ENCODE peak calls at places on chromosomes 5 and 9, in five cellular contexts. One of them, this sample, is unnamed.

GRCh38 chr5:139638090-139638735 is 9.9 kb upstream of the CXXC5 start:
- DNase-seq in cardiac fibroblast: peak
- DNase-seq in GM10248: peak
- DNase-seq in HepG2: no peak
- DNase-seq in fibroblast of villous mesenchyme: peak
- DNase-seq in this sample: peak

GRCh38 chr5:96743065-96743768 is 64.5 kb downstream of the ERAP1 start:
- DNase-seq in cardiac fibroblast: peak
- DNase-seq in GM10248: no peak
- DNase-seq in fibroblast of villous mesenchyme: peak
- DNase-seq in HepG2: no peak
- DNase-seq in this sample: no peak

GRCh38 chr5:42929871-42930270 is 110.2 kb downstream of the ANXA2R start:
- DNase-seq in cardiac fibroblast: peak
- DNase-seq in HepG2: no peak
- DNase-seq in GM10248: no peak
- DNase-seq in fibroblast of villous mesenchyme: peak
- DNase-seq in this sample: no peak

GRCh38 chr9:91623004-91623403 is 199.4 kb upstream of the NFIL3 start:
- DNase-seq in GM10248: no peak
- DNase-seq in HepG2: no peak
- DNase-seq in cardiac fibroblast: no peak
- DNase-seq in fibroblast of villous mesenchyme: no peak
- DNase-seq in this sample: no peak

GRCh38 chr5:74673011-74673790 is 11.8 kb upstream of the HEXB start:
- DNase-seq in HepG2: peak
- DNase-seq in GM10248: no peak
- DNase-seq in fibroblast of villous mesenchyme: peak
- DNase-seq in cardiac fibroblast: peak
- DNase-seq in this sample: no peak

GRCh38 chr5:17359451-17359965 is 138.5 kb upstream of the TAF11L2 start:
- DNase-seq in GM10248: no peak
- DNase-seq in HepG2: no peak
- DNase-seq in fibroblast of villous mesenchyme: peak
- DNase-seq in cardiac fibroblast: peak
- DNase-seq in this sample: no peak

GRCh38 chr9:122056484-122056883 is 36.6 kb downstream of the TTLL11 start:
- DNase-seq in HepG2: peak
- DNase-seq in fibroblast of villous mesenchyme: peak
- DNase-seq in GM10248: no peak
- DNase-seq in cardiac fibroblast: no peak
- DNase-seq in this sample: no peak

GRCh38 chr5:61264273-61264661 is 67.8 kb upstream of the ZSWIM6 start:
- DNase-seq in cardiac fibroblast: no peak
- DNase-seq in GM10248: no peak
- DNase-seq in fibroblast of villous mesenchyme: no peak
- DNase-seq in HepG2: no peak
- DNase-seq in this sample: no peak

GRCh38 chr5:128536861-128537305 is 1.2 kb downstream of the FBN2 start:
- DNase-seq in HepG2: no peak
- DNase-seq in cardiac fibroblast: peak
- DNase-seq in fibroblast of villous mesenchyme: peak
- DNase-seq in GM10248: no peak
- DNase-seq in this sample: no peak

GRCh38 chr9:127474592-127474991 is 23.3 kb downstream of the LRSAM1 start:
- DNase-seq in HepG2: no peak
- DNase-seq in fibroblast of villous mesenchyme: no peak
- DNase-seq in GM10248: no peak
- DNase-seq in cardiac fibroblast: no peak
- DNase-seq in this sample: no peak

GRCh38 chr9:137190315-137190853 is 1.9 kb downstream of the SSNA1 start:
- DNase-seq in HepG2: no peak
- DNase-seq in cardiac fibroblast: no peak
- DNase-seq in GM10248: no peak
- DNase-seq in fibroblast of villous mesenchyme: no peak
- DNase-seq in this sample: no peak

GRCh38 chr5:54760182-54760935 is 225.0 kb downstream of the ESM1 start:
- DNase-seq in fibroblast of villous mesenchyme: peak
- DNase-seq in GM10248: no peak
- DNase-seq in cardiac fibroblast: peak
- DNase-seq in HepG2: no peak
- DNase-seq in this sample: no peak

GRCh38 chr9:127742435-127743088 is 7.5 kb upstream of the TOR2A start:
- DNase-seq in HepG2: no peak
- DNase-seq in cardiac fibroblast: peak
- DNase-seq in GM10248: no peak
- DNase-seq in fibroblast of villous mesenchyme: no peak
- DNase-seq in this sample: no peak

DNA sequence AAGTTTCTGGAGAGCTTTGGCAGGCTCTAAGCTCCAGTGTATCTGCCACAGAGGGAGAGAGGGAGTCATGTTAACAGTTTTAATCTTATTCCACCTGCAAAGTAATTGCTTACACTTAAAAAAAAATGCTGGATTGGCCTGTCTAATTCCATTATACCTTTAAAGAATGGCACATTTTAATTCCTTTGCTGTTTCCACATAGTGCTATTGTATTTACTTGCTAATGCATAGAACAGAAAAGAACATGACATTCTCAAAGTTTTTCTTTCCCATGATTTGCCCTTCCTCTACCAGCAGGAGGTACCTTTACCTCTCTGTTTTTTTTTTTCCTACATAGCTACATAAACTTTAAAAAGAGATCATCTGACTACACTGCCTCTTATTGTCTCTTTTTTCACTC is 318.0 kb downstream of the GLIS3 start:
- DNase-seq in cardiac fibroblast: no peak
- DNase-seq in fibroblast of villous mesenchyme: no peak
- DNase-seq in HepG2: no peak
- DNase-seq in GM10248: no peak
- DNase-seq in this sample: no peak
- TF ChIP-seq CTCF in cardiac fibroblast: no peak
- TF ChIP-seq CTCF in fibroblast of villous mesenchyme: no peak
- TF ChIP-seq CTCF in HepG2: no peak
- TF ChIP-seq CTCF in GM10248: no peak
- TF ChIP-seq CTCF in this sample: no peak

DNA sequence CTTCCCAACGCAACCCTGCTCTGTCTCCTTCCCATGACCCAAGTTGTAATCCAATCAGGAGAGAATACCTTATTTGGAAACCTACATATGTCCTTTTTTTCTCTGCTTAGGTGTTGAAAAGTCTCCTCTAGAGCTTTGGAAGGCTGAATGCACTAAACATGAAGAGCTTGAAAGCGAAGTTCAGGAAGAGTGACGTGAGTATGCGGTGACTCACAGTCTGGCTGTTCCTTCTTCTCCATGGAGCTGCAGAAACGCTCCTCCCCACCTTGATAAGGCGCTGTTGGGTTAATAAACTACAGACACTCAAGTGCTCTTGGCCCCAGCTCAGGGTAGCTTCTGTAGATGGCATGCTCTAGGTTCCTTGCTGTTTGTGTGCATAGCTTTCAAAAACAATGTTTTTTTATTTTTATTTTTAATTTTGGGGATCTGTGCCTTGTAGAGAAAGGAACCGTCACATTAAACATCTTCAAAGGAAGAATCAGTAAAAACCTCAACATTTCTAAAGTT is 30.7 kb downstream of the RAI14 start:
- DNase-seq in HepG2: peak
- DNase-seq in cardiac fibroblast: peak
- DNase-seq in fibroblast of villous mesenchyme: peak
- DNase-seq in GM10248: no peak
- DNase-seq in this sample: no peak
- TF ChIP-seq CTCF in HepG2: peak
- TF ChIP-seq CTCF in cardiac fibroblast: no peak
- TF ChIP-seq CTCF in fibroblast of villous mesenchyme: peak
- TF ChIP-seq CTCF in GM10248: no peak
- TF ChIP-seq CTCF in this sample: no peak

GRCh38 chr5:176527246-176528222 is 9.7 kb downstream of the RNF44 start:
- DNase-seq in GM10248: no peak
- DNase-seq in fibroblast of villous mesenchyme: no peak
- DNase-seq in HepG2: no peak
- DNase-seq in cardiac fibroblast: no peak
- DNase-seq in this sample: no peak
- TF ChIP-seq CTCF in GM10248: no peak
- TF ChIP-seq CTCF in fibroblast of villous mesenchyme: no peak
- TF ChIP-seq CTCF in HepG2: no peak
- TF ChIP-seq CTCF in cardiac fibroblast: no peak
- TF ChIP-seq CTCF in this sample: no peak

DNA sequence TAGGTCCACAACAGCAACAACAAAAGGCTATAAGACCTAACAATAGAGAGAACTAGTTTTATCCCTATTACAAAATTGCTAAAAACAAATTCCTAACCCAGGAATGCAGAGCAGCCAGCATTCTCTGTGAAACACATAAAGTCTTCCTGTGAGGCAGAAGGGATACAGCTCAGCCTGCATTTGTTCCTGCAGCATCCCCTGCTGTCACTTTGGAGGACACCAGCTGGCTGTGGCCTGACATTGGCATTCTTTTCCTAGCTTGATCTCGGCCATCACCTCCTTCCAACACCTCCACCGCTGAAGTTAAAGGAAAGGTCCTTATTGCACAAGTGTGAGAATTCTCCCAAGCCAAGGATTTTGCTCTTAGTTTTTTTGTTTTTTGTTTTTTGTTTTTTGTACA is 186.1 kb downstream of the SNCAIP start:
- DNase-seq in GM10248: no peak
- DNase-seq in cardiac fibroblast: peak
- DNase-seq in HepG2: no peak
- DNase-seq in fibroblast of villous mesenchyme: peak
- DNase-seq in this sample: no peak
- TF ChIP-seq CTCF in GM10248: no peak
- TF ChIP-seq CTCF in cardiac fibroblast: peak
- TF ChIP-seq CTCF in HepG2: peak
- TF ChIP-seq CTCF in fibroblast of villous mesenchyme: peak
- TF ChIP-seq CTCF in this sample: no peak

DNA sequence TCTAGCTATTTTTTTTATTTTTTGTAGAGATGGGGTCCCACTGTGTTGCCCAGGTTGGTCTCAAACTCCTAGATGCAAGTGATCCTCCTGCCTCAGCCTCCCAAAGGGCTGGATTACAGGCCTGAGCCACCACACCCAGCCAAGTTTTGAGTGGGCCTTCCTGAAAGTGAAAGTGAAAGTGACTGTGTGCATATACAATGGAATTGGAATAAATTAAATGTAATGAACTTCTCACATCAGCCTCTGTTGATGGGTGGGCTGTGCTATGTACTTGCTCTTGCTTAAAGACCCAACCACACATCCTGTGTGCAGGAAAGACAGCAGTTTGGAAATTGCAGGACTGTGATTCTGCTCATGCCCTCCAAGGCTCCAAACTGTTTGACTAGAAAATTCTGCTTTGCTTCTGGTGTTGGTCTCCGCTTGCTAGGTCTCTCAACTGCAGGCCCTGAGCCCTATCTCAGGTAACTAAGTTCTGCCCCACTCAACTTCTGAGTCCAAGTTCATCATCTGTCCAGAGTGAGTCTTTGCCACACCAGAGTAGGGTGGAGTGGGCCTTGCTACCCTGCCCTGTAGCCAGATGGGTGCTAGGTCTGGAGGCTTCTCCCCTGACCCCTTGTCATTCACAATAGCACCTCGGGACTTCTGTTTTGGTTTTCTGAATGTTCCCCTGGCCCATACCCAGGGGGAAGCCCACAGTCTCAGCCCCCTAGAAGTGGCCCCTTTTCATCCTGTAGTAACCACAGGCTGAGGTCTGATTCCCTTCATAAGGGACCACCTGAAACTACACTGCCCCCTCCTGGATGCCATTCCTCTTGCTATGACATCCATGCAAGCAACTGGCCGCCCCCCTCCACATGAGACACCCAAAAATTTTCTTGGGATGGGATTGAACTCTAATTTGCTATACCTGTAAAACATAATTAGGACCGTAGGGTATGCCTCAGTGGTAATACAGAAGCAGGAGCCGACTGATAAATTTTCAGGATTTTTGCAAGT is 36.5 kb upstream of the RAD23B start:
- DNase-seq in cardiac fibroblast: no peak
- DNase-seq in HepG2: no peak
- DNase-seq in fibroblast of villous mesenchyme: peak
- DNase-seq in GM10248: no peak
- DNase-seq in this sample: no peak
- TF ChIP-seq CTCF in cardiac fibroblast: no peak
- TF ChIP-seq CTCF in HepG2: peak
- TF ChIP-seq CTCF in fibroblast of villous mesenchyme: no peak
- TF ChIP-seq CTCF in GM10248: no peak
- TF ChIP-seq CTCF in this sample: no peak